ENCODE peak calls at places on chromosome 4, in four cellular contexts. One of them, this sample, is unnamed.

GRCh38 chr4:10144971-10145370 is 28.4 kb upstream of the WDR1 start:
- DNase-seq in HepG2: no peak
- DNase-seq in WTC11: no peak
- DNase-seq in GM12878: no peak
- DNase-seq in this sample: no peak

GRCh38 chr4:25801594-25801993 is 61.2 kb downstream of the SEL1L3 start:
- DNase-seq in WTC11: no peak
- DNase-seq in HepG2: no peak
- DNase-seq in GM12878: no peak
- DNase-seq in this sample: no peak

GRCh38 chr4:48222491-48222890 is 47.1 kb downstream of the TEC start:
- DNase-seq in GM12878: no peak
- DNase-seq in WTC11: no peak
- DNase-seq in HepG2: no peak
- DNase-seq in this sample: no peak

GRCh38 chr4:67428819-67429218 is 116.5 kb downstream of the CENPC start:
- DNase-seq in WTC11: no peak
- DNase-seq in GM12878: no peak
- DNase-seq in HepG2: no peak
- DNase-seq in this sample: no peak

GRCh38 chr4:20044502-20044911 is 207.2 kb upstream of the SLIT2 start:
- DNase-seq in HepG2: no peak
- DNase-seq in GM12878: no peak
- DNase-seq in WTC11: no peak
- DNase-seq in this sample: no peak

GRCh38 chr4:102338405-102338804 is 6.9 kb downstream of the SLC39A8 start:
- DNase-seq in GM12878: no peak
- DNase-seq in HepG2: no peak
- DNase-seq in WTC11: no peak
- DNase-seq in this sample: no peak

GRCh38 chr4:20422398-20422797 is 170.7 kb downstream of the SLIT2 start:
- DNase-seq in WTC11: peak
- DNase-seq in HepG2: peak
- DNase-seq in GM12878: no peak
- DNase-seq in this sample: peak

GRCh38 chr4:33715996-33716395 is 2528.3 kb downstream of the ARAP2 start:
- DNase-seq in HepG2: no peak
- DNase-seq in GM12878: no peak
- DNase-seq in WTC11: no peak
- DNase-seq in this sample: no peak

GRCh38 chr4:1471443-1472147 is 65.4 kb upstream of the NKX1-1 start:
- DNase-seq in HepG2: no peak
- DNase-seq in WTC11: peak
- DNase-seq in GM12878: no peak
- DNase-seq in this sample: no peak

GRCh38 chr4:165203541-165204461 is 3.6 kb upstream of the KLHL2 start:
- DNase-seq in HepG2: no peak
- DNase-seq in GM12878: no peak
- DNase-seq in WTC11: no peak
- DNase-seq in this sample: no peak

GRCh38 chr4:999863-1000425 is 6.7 kb upstream of the SLC26A1 start:
- DNase-seq in HepG2: no peak
- DNase-seq in WTC11: no peak
- DNase-seq in GM12878: no peak
- DNase-seq in this sample: no peak

GRCh38 chr4:154720618-154721267 is 23.1 kb upstream of the LRAT start:
- DNase-seq in HepG2: no peak
- DNase-seq in WTC11: peak
- DNase-seq in GM12878: no peak
- DNase-seq in this sample: no peak

GRCh38 chr4:37928421-37928820 is 31.8 kb upstream of the PTTG2 start:
- DNase-seq in HepG2: no peak
- DNase-seq in GM12878: no peak
- DNase-seq in WTC11: no peak
- DNase-seq in this sample: no peak

GRCh38 chr4:7199771-7200441 is 7.6 kb downstream of the SORCS2 start:
- DNase-seq in HepG2: no peak
- DNase-seq in WTC11: no peak
- DNase-seq in GM12878: no peak
- DNase-seq in this sample: no peak

GRCh38 chr4:4825431-4825830 is 34.0 kb upstream of the MSX1 start:
- DNase-seq in GM12878: no peak
- DNase-seq in HepG2: no peak
- DNase-seq in WTC11: no peak
- DNase-seq in this sample: no peak

GRCh38 chr4:94409947-94410346 is 41.8 kb upstream of the PDLIM5 start:
- DNase-seq in GM12878: no peak
- DNase-seq in HepG2: no peak
- DNase-seq in WTC11: no peak
- DNase-seq in this sample: no peak

GRCh38 chr4:105306158-105306781 is 159.6 kb downstream of the TET2 start:
- DNase-seq in HepG2: no peak
- DNase-seq in GM12878: peak
- DNase-seq in WTC11: no peak
- DNase-seq in this sample: no peak

GRCh38 chr4:48254381-48255072 is 15.1 kb downstream of the TEC start:
- DNase-seq in HepG2: no peak
- DNase-seq in GM12878: no peak
- DNase-seq in WTC11: no peak
- DNase-seq in this sample: no peak

GRCh38 chr4:128565565-128566186 is 243.8 kb upstream of the JADE1 start:
- DNase-seq in HepG2: peak
- DNase-seq in WTC11: peak
- DNase-seq in GM12878: no peak
- DNase-seq in this sample: no peak

GRCh38 chr4:5973486-5974220 is 44.6 kb downstream of the C4orf50 start:
- DNase-seq in HepG2: no peak
- DNase-seq in GM12878: no peak
- DNase-seq in WTC11: no peak
- DNase-seq in this sample: no peak

GRCh38 chr4:45147866-45148265 is 421.5 kb upstream of the GNPDA2 start:
- DNase-seq in GM12878: no peak
- DNase-seq in WTC11: no peak
- DNase-seq in HepG2: no peak
- DNase-seq in this sample: no peak

GRCh38 chr4:48223633-48224295 is 45.9 kb downstream of the TEC start:
- DNase-seq in GM12878: no peak
- DNase-seq in WTC11: no peak
- DNase-seq in HepG2: no peak
- DNase-seq in this sample: no peak

GRCh38 chr4:103996059-103996458 is 276.3 kb upstream of the TACR3 start:
- DNase-seq in GM12878: no peak
- DNase-seq in WTC11: no peak
- DNase-seq in HepG2: no peak
- DNase-seq in this sample: no peak

GRCh38 chr4:5751918-5752802 is 41.2 kb downstream of the EVC start:
- DNase-seq in HepG2: no peak
- DNase-seq in WTC11: peak
- DNase-seq in GM12878: no peak
- DNase-seq in this sample: no peak

GRCh38 chr4:92307156-92307555 is 3.4 kb downstream of the GRID2 start:
- DNase-seq in WTC11: no peak
- DNase-seq in GM12878: no peak
- DNase-seq in HepG2: no peak
- DNase-seq in this sample: no peak

GRCh38 chr4:92304636-92305035 is 870 bp downstream of the GRID2 start:
- DNase-seq in HepG2: no peak
- DNase-seq in WTC11: peak
- DNase-seq in GM12878: no peak
- DNase-seq in this sample: no peak

GRCh38 chr4:92305148-92305877 is 1.5 kb downstream of the GRID2 start:
- DNase-seq in GM12878: no peak
- DNase-seq in WTC11: peak
- DNase-seq in HepG2: no peak
- DNase-seq in this sample: peak

GRCh38 chr4:92305878-92306520 is 2.2 kb downstream of the GRID2 start:
- DNase-seq in WTC11: peak
- DNase-seq in HepG2: no peak
- DNase-seq in GM12878: no peak
- DNase-seq in this sample: no peak

GRCh38 chr4:92307886-92308285 is 4.1 kb downstream of the GRID2 start:
- DNase-seq in GM12878: no peak
- DNase-seq in WTC11: no peak
- DNase-seq in HepG2: no peak
- DNase-seq in this sample: no peak
- TF ChIP-seq NR2C2 in GM12878: no peak
- TF ChIP-seq NR2C2 in WTC11: no peak
- TF ChIP-seq NR2C2 in HepG2: no peak
- TF ChIP-seq NR2C2 in this sample: no peak

GRCh38 chr4:15479913-15480185 is 10.2 kb downstream of the CC2D2A start:
- DNase-seq in HepG2: no peak
- DNase-seq in WTC11: no peak
- DNase-seq in GM12878: no peak
- DNase-seq in this sample: no peak
- TF ChIP-seq NR2C2 in HepG2: no peak
- TF ChIP-seq NR2C2 in WTC11: no peak
- TF ChIP-seq NR2C2 in GM12878: no peak
- TF ChIP-seq NR2C2 in this sample: no peak

GRCh38 chr4:36841583-36842326 is 402.8 kb upstream of the NWD2 start:
- DNase-seq in GM12878: peak
- DNase-seq in HepG2: no peak
- DNase-seq in WTC11: no peak
- DNase-seq in this sample: no peak
- TF ChIP-seq NR2C2 in GM12878: no peak
- TF ChIP-seq NR2C2 in HepG2: no peak
- TF ChIP-seq NR2C2 in WTC11: no peak
- TF ChIP-seq NR2C2 in this sample: no peak

GRCh38 chr4:3675251-3676115 is 90.7 kb upstream of the ADRA2C start:
- DNase-seq in WTC11: peak
- DNase-seq in GM12878: no peak
- DNase-seq in HepG2: no peak
- DNase-seq in this sample: peak
- TF ChIP-seq NR2C2 in WTC11: no peak
- TF ChIP-seq NR2C2 in GM12878: no peak
- TF ChIP-seq NR2C2 in HepG2: no peak
- TF ChIP-seq NR2C2 in this sample: no peak

GRCh38 chr4:112895785-112896184 is 153.7 kb upstream of the ANK2 start:
- DNase-seq in HepG2: no peak
- DNase-seq in GM12878: peak
- DNase-seq in WTC11: peak
- DNase-seq in this sample: no peak
- TF ChIP-seq NR2C2 in HepG2: no peak
- TF ChIP-seq NR2C2 in GM12878: no peak
- TF ChIP-seq NR2C2 in WTC11: no peak
- TF ChIP-seq NR2C2 in this sample: no peak

GRCh38 chr4:168803727-168804126 is 206.3 kb downstream of the CBR4 start:
- DNase-seq in GM12878: no peak
- DNase-seq in WTC11: no peak
- DNase-seq in HepG2: no peak
- DNase-seq in this sample: no peak
- TF ChIP-seq NR2C2 in GM12878: no peak
- TF ChIP-seq NR2C2 in WTC11: no peak
- TF ChIP-seq NR2C2 in HepG2: no peak
- TF ChIP-seq NR2C2 in this sample: no peak

GRCh38 chr4:109179089-109179488 is 123.4 kb downstream of the COL25A1 start:
- DNase-seq in GM12878: no peak
- DNase-seq in WTC11: no peak
- DNase-seq in HepG2: no peak
- DNase-seq in this sample: peak

GRCh38 chr4:109172301-109172700 is 130.2 kb downstream of the COL25A1 start:
- DNase-seq in HepG2: no peak
- DNase-seq in GM12878: no peak
- DNase-seq in WTC11: no peak
- DNase-seq in this sample: no peak

GRCh38 chr4:109174224-109174953 is 128.1 kb downstream of the COL25A1 start:
- DNase-seq in GM12878: no peak
- DNase-seq in WTC11: no peak
- DNase-seq in HepG2: no peak
- DNase-seq in this sample: peak

DNA sequence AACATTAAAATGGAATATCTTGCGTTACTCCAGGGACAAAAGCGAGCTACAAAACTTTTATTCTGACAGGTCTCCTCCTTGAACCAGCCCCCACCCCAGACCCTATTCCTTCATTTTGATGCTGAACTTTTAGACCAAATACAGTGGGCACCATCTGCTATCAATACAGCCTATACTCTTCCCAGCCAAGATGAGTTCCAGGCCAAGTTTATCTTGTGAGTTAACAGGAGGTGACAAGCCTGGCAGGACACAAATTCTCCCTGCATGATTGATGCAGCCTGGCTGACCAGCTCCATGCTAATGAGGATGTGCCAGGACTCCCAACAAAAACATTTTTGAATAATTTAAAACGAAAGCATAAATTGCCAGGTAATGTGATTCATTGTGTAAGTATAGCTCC is 125.0 kb downstream of the COL25A1 start:
- DNase-seq in HepG2: no peak
- DNase-seq in GM12878: no peak
- DNase-seq in WTC11: no peak
- DNase-seq in this sample: no peak
- TF ChIP-seq NR2C2 in HepG2: no peak
- TF ChIP-seq NR2C2 in GM12878: no peak
- TF ChIP-seq NR2C2 in WTC11: no peak
- TF ChIP-seq NR2C2 in this sample: no peak